ENCODE peak calls at places on chromosomes 3 and 15, in seven cellular contexts. M is H9, Y is trophoblast cell, P is neuronal stem cell, A is H1, B is IMR-90, W is mesendoderm. G is an unnamed sample.

GRCh38 chr3:19881852-19882251 is 52.2 kb downstream of the EFHB start:
- DNase-seq in M (no peak), Y (no peak), P (no peak), A (no peak), B (no peak), W (no peak), G (no peak)

GRCh38 chr3:176514297-176514696 is 683.0 kb downstream of the TBL1XR1 start:
- DNase-seq in M (peak; percentile 80), Y (peak; percentile 86), P (peak; percentile 27), A (peak; percentile 47), B (peak; percentile 42), W (peak; percentile 89), G (peak; percentile 38)

GRCh38 chr15:72482275-72482674 is 8.1 kb downstream of the ARIH1 start:
- DNase-seq in M (no peak), Y (no peak), P (no peak), A (no peak), B (no peak), W (no peak), G (no peak)

GRCh38 chr3:112845772-112846171 is 892 bp downstream of the CD200R1L start:
- DNase-seq in M (no peak), Y (no peak), P (no peak), A (no peak), B (no peak), W (no peak), G (no peak)

GRCh38 chr3:182052360-182052759 is 340.6 kb downstream of the SOX2 start:
- DNase-seq in M (no peak), Y (peak; percentile 1), P (no peak), A (no peak), B (no peak), W (no peak), G (no peak)

GRCh38 chr15:52255008-52255407 is 40.6 kb downstream of the MYO5C start:
- DNase-seq in M (no peak), Y (no peak), P (no peak), A (no peak), B (peak; percentile 66), W (no peak), G (peak; percentile 37)

GRCh38 chr15:92097473-92098178 is 244.1 kb downstream of the SLCO3A1 start:
- DNase-seq in M (peak; percentile 85), Y (peak; percentile 75), P (peak; percentile 68), A (no peak), B (peak; percentile 46), W (peak; percentile 84), G (peak; percentile 20)

GRCh38 chr3:10996345-10997050 is 4.0 kb downstream of the SLC6A1 start:
- DNase-seq in M (no peak), Y (no peak), P (no peak), A (no peak), B (no peak), W (no peak), G (no peak)

GRCh38 chr3:194745427-194746184 is 59.9 kb downstream of the FAM43A start:
- DNase-seq in M (no peak), Y (no peak), P (no peak), A (no peak), B (no peak), W (no peak), G (peak; percentile 12)

DNA sequence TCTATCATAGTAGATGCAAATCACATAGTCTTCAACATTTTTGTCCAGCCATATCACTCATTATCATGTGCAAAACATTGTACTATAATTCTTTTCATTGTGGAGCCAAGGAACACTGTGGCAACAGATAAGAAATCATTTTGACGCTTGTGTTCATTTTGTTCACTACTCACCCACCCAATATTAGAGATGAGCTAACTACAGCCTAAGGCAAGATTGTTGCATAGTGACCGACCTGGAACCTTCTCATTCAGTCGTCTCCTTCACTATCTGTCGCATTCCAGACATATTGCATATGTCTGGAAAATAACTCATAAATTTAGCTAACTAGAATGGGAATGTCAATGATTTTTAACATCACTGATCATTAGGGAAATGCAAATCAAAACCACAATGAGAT is 270.3 kb downstream of the CGGBP1 start:
- DNase-seq in M (no peak), Y (peak; percentile 98), P (no peak), A (no peak), B (no peak), W (no peak), G (no peak)
- H2BK120ac ChIP-seq in M (no peak overlapping the region), Y (no peak overlapping the region), P (no peak overlapping the region), A (no peak overlapping the region), B (no peak overlapping the region), W (no peak overlapping the region), G (no peak overlapping the region)

GRCh38 chr3:134426660-134427181 is 52.5 kb upstream of the AMOTL2 start:
- DNase-seq in M (no peak), Y (peak; percentile 54), P (no peak), A (no peak), B (peak; percentile 95), W (no peak), G (peak; percentile 95)

GRCh38 chr3:134419966-134420321 is 45.7 kb upstream of the AMOTL2 start:
- DNase-seq in M (no peak), Y (no peak), P (no peak), A (no peak), B (no peak), W (no peak), G (no peak)

GRCh38 chr3:134419214-134419965 is 45.1 kb upstream of the AMOTL2 start:
- DNase-seq in M (no peak), Y (no peak), P (no peak), A (no peak), B (no peak), W (peak; percentile 64), G (no peak)

GRCh38 chr3:134425943-134426342 is 51.7 kb upstream of the AMOTL2 start:
- DNase-seq in M (no peak), Y (no peak), P (no peak), A (no peak), B (no peak), W (no peak), G (no peak)

DNA sequence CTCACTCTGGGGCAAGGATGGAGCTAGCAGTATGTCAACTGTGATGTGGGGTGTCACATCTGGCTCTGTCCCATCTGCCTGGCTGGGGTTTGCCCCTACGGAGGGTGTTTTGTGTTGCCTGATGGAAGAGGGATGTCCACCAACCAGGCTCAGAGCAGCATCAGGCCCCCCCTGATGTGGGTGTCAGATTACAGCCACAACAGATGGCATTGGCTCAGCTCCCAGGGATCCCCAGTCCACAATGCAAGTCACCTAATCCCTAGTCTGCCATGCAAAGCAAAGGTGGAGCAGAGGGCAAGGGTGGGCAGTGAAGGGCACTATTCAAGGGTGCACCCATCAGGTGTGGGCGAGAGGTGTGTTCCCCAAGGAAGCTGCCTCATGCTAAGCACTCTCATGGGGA is 48.9 kb upstream of the AMOTL2 start:
- DNase-seq in M (peak; percentile 61), Y (no peak), P (no peak), A (no peak), B (peak; percentile 74), W (peak; percentile 42), G (no peak)
- H2BK120ac ChIP-seq in M (no peak overlapping the region), Y (no peak overlapping the region), P (no peak overlapping the region), A (no peak overlapping the region), B (no peak overlapping the region), W (no peak overlapping the region), G (no peak overlapping the region)

GRCh38 chr3:190272747-190273146 is 49.5 kb downstream of the CLDN1 start:
- DNase-seq in M (no peak), Y (no peak), P (no peak), A (no peak), B (no peak), W (no peak), G (no peak)
- H2BK120ac ChIP-seq in M (no peak overlapping the region), Y (no peak overlapping the region), P (no peak overlapping the region), A (no peak overlapping the region), B (no peak overlapping the region), W (no peak overlapping the region), G (no peak overlapping the region)

GRCh38 chr3:173510565-173510964 is 113.0 kb downstream of the NLGN1 start:
- DNase-seq in M (no peak), Y (no peak), P (no peak), A (no peak), B (no peak), W (no peak), G (no peak)

DNA sequence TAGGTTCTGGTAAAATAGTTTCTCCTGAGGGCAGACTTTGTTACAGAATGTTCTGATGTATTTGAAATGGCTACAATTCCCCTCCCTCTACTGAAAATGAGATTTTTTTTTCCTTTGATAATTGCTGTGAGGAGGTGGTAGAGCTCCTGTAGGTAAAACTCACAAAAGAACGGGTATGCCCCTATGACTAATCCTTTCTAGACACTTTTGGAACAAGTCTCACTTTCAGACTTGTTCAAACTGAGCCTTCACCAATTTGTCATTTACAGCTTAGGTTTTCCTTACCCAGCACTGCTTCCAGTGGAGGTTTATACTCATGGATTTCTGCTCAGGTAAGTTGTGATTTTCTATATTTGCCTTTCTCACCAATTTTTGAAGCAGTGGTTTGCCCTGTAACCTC is 115.6 kb downstream of the NLGN1 start:
- DNase-seq in M (no peak), Y (no peak), P (no peak), A (no peak), B (no peak), W (no peak), G (no peak)
- H2BK120ac ChIP-seq in M (no peak overlapping the region), Y (no peak overlapping the region), P (no peak overlapping the region), A (no peak overlapping the region), B (no peak overlapping the region), W (no peak overlapping the region), G (no peak overlapping the region)

GRCh38 chr3:119912220-119912619 is 130.3 kb downstream of the NR1I2 start:
- DNase-seq in M (no peak), Y (peak; percentile 10), P (no peak), A (no peak), B (no peak), W (no peak), G (no peak)

GRCh38 chr3:119913021-119913420 is 131.1 kb downstream of the NR1I2 start:
- DNase-seq in M (no peak), Y (no peak), P (no peak), A (no peak), B (peak; percentile 39), W (peak; percentile 12), G (no peak)

DNA sequence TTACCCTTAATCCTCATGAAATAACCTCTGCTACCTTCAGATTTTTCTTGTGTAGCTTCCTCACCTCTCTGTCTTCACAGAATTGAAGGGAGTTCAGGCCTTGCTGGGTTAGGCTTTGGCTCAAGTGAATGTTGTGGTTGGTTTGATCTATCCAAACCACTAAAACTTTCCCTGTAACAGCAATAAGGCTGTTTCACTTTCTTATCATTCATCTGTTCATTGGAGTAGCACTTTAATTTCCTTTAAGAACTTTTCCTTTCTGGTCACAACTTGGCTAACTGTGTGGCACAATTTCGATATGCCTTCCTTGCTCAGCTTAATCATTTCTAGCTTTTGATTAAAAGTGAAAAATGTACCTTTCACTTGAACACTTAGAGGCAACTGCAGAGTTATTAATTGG is 129.8 kb downstream of the NR1I2 start:
- DNase-seq in M (no peak), Y (no peak), P (no peak), A (no peak), B (no peak), W (no peak), G (no peak)
- H2BK120ac ChIP-seq in M (no peak overlapping the region), Y (no peak overlapping the region), P (no peak overlapping the region), A (no peak overlapping the region), B (no peak overlapping the region), W (no peak overlapping the region), G (no peak overlapping the region)

GRCh38 chr3:24400450-24400849 is 94.2 kb downstream of the THRB start:
- DNase-seq in M (no peak), Y (no peak), P (no peak), A (no peak), B (no peak), W (no peak), G (no peak)
- H2BK120ac ChIP-seq in M (no peak overlapping the region), Y (no peak overlapping the region), P (no peak overlapping the region), A (no peak overlapping the region), B (no peak overlapping the region), W (no peak overlapping the region), G (no peak overlapping the region)